ENCODE peak calls at places on chromosomes 2 and 18, in six cellular contexts. U, R, M, A, B and X are unnamed samples.

GRCh38 chr2:128449226-128450061 is 130.8 kb upstream of the HS6ST1 start:
- DNase-seq in U (peak), R (peak), M (no peak), A (no peak), B (no peak), X (peak)

GRCh38 chr2:230130668-230131364 is 62.1 kb upstream of the SLC16A14 start:
- DNase-seq in U (no peak), R (peak), M (peak), A (peak), B (no peak), X (peak)

GRCh38 chr2:51085679-51086078 is 53.7 kb upstream of the NRXN1 start:
- DNase-seq in U (no peak), R (no peak), M (no peak), A (no peak), B (no peak), X (peak)

GRCh38 chr2:157055660-157056199 is 201.8 kb upstream of the GALNT5 start:
- DNase-seq in U (no peak), R (no peak), M (peak), A (no peak), B (peak), X (no peak)

GRCh38 chr18:49055787-49056186 is 105.0 kb upstream of the SMAD7 start:
- DNase-seq in U (peak), R (peak), M (no peak), A (no peak), B (no peak), X (peak)

GRCh38 chr2:128315122-128315828 is 3.4 kb downstream of the HS6ST1 start:
- DNase-seq in U (peak), R (peak), M (no peak), A (peak), B (peak), X (peak)

GRCh38 chr2:3470856-3471737 is 48.2 kb downstream of the ADI1 start:
- DNase-seq in U (no peak), R (no peak), M (no peak), A (no peak), B (no peak), X (peak)

GRCh38 chr2:215136669-215137328 is 1.6 kb downstream of the ABCA12 start:
- DNase-seq in U (no peak), R (no peak), M (no peak), A (no peak), B (no peak), X (no peak)

GRCh38 chr2:159139216-159139933 is 147.1 kb downstream of the WDSUB1 start:
- DNase-seq in U (no peak), R (no peak), M (no peak), A (no peak), B (no peak), X (no peak)

GRCh38 chr2:100178085-100178788 is 35.8 kb upstream of the AFF3 start:
- DNase-seq in U (no peak), R (no peak), M (peak), A (peak), B (no peak), X (peak)

GRCh38 chr18:37636831-37637230 is 71.2 kb upstream of the CELF4 start:
- DNase-seq in U (no peak), R (no peak), M (no peak), A (no peak), B (no peak), X (no peak)